ENCODE peak calls at places on chromosomes 13 and 19, in four cellular contexts. C is thoracic aorta, L is tibial nerve, W is kidney. E is an unnamed sample. For H3K36me3 and H3K9me3, the result is how much of the 10 kb centered on the place peaks cover.

GRCh38 chr13:94182185-94182761 is 297.2 kb downstream of the DCT start:
- DNase-seq in C (no peak), L (no peak), W (no peak), E (no peak)

GRCh38 chr19:49009828-49010227 is 7.1 kb downstream of the LHB start:
- DNase-seq in C (no peak), L (no peak), W (no peak), E (no peak)

GRCh38 chr13:34738251-34739170 is 203.6 kb upstream of the NBEA start:
- DNase-seq in C (no peak), L (no peak), W (no peak), E (no peak)

GRCh38 chr19:28166025-28166424 is 1046.9 kb downstream of the UQCRFS1 start:
- DNase-seq in C (no peak), L (no peak), W (no peak), E (no peak)

GRCh38 chr13:44300895-44301638 is 72.6 kb upstream of the SERP2 start:
- DNase-seq in C (no peak), L (no peak), W (no peak), E (peak)

GRCh38 chr13:113456116-113456702 is 2.9 kb upstream of the ADPRHL1 start:
- DNase-seq in C (no peak), L (no peak), W (peak), E (no peak)

GRCh38 chr19:28234637-28235036 is 978.3 kb downstream of the UQCRFS1 start:
- DNase-seq in C (no peak), L (no peak), W (no peak), E (no peak)

GRCh38 chr19:38506723-38507550 is 73.4 kb downstream of the RYR1 start:
- DNase-seq in C (peak), L (peak), W (peak), E (peak)

GRCh38 chr19:14023404-14024235 is 4.3 kb upstream of the RLN3 start:
- DNase-seq in C (no peak), L (no peak), W (peak), E (peak)

GRCh38 chr13:98730441-98730840 is 22.0 kb downstream of the SLC15A1 start:
- DNase-seq in C (no peak), L (no peak), W (no peak), E (no peak)

GRCh38 chr13:92384410-92384809 is 842.2 kb upstream of the GPC6 start:
- DNase-seq in C (no peak), L (no peak), W (no peak), E (no peak)

GRCh38 chr13:45398862-45399261 is 19.3 kb downstream of the SLC25A30 start:
- DNase-seq in C (no peak), L (no peak), W (no peak), E (no peak)

GRCh38 chr19:16308081-16308480 is 16.5 kb upstream of the KLF2 start:
- DNase-seq in C (no peak), L (no peak), W (no peak), E (no peak)

GRCh38 chr13:32663660-32664059 is 77.4 kb downstream of the PDS5B start:
- DNase-seq in C (no peak), L (no peak), W (no peak), E (no peak)

GRCh38 chr13:40370662-40371061 is 295.8 kb downstream of the FOXO1 start:
- DNase-seq in C (no peak), L (no peak), W (no peak), E (no peak)

GRCh38 chr19:34925278-34925855 is 1.3 kb upstream of the ZNF30 start:
- DNase-seq in C (no peak), L (no peak), W (no peak), E (no peak)

GRCh38 chr13:32038353-32038752 is 6.8 kb downstream of the FRY start:
- DNase-seq in C (no peak), L (no peak), W (no peak), E (no peak)

GRCh38 chr13:44969858-44970484 is 19.3 kb downstream of the NUFIP1 start:
- DNase-seq in C (no peak), L (peak), W (no peak), E (no peak)

GRCh38 chr19:4327252-4327876 is 11.3 kb downstream of the STAP2 start:
- DNase-seq in C (no peak), L (peak), W (peak), E (peak)

GRCh38 chr19:39550197-39550596 is 10.2 kb upstream of the EID2 start:
- DNase-seq in C (no peak), L (no peak), W (no peak), E (no peak)

GRCh38 chr19:39160523-39160861 is 34.9 kb downstream of the PAK4 start:
- DNase-seq in C (peak), L (peak), W (no peak), E (no peak)

GRCh38 chr13:51717786-51718398 is 86.1 kb downstream of the DHRS12 start:
- DNase-seq in C (no peak), L (no peak), W (no peak), E (no peak)

GRCh38 chr19:1590641-1591397 is 1.8 kb downstream of the MBD3 start:
- DNase-seq in C (no peak), L (no peak), W (no peak), E (no peak)

GRCh38 chr13:35744566-35745203 is 268.2 kb upstream of the MAB21L1 start:
- DNase-seq in C (no peak), L (no peak), W (no peak), E (no peak)

GRCh38 chr19:12641456-12641855 is 25.1 kb downstream of the MAN2B1 start:
- DNase-seq in C (no peak), L (no peak), W (peak), E (no peak)

GRCh38 chr13:113532156-113532806 is 41.8 kb upstream of the DCUN1D2 start:
- DNase-seq in C (no peak), L (no peak), W (peak), E (no peak)

GRCh38 chr19:54256250-54257115 is 590 bp downstream of the LILRB5 start:
- DNase-seq in C (no peak), L (no peak), W (no peak), E (no peak)

GRCh38 chr13:28489975-28490550 is 4.9 kb downstream of the FLT1 start:
- DNase-seq in C (no peak), L (no peak), W (no peak), E (no peak)

GRCh38 chr19:42196011-42197001 is 21.2 kb downstream of the DEDD2 start:
- DNase-seq in C (no peak), L (no peak), W (peak), E (no peak)

DNA sequence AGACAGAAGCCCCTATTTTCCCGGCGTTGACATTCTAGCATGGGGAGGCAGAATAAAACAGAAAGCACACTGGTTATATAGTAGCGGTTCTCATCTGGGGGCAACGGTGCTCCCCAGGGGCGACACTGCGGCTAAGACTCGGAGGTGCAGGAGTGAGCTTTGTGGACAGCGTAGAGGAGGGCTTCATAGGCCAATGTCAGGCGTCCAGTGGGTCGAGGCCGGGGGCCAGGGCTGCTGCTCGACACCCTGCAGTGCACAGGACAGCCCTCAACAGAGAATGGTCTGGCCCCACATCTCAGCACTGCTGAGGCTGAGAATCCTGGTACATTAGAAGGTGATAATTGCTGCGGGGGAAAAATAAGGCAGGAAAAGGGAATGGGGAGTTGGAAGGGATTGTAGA is 1.5 kb downstream of the ZNF628 start:
- DNase-seq in C (no peak), L (no peak), W (no peak), E (no peak)
- H3K4me3 ChIP-seq in C (peak), L (no peak), W (no peak), E (peak)

DNA sequence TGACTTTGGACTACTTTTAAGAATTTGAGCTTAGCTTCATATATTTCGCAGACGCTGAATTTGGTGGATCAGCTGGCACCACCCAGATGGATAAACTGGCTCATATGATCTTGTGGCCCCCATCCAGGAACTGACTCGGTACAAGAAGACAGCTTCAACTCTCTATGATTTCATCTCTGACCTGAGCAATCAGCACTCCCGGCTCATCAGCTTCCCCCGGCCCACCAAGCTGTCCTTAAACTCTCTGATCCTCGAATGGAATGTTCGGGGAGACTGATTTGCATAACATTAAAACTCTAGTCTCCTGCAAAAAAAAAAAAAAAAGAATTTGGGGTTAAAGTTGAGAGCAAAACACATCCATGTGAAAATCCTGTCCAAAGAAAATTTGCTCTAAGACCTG is 71.4 kb upstream of the IRS2 start:
- DNase-seq in C (no peak), L (no peak), W (no peak), E (no peak)
- H3K36me3 ChIP-seq in C (under half), L (under half), W (under half), E (under half)

DNA sequence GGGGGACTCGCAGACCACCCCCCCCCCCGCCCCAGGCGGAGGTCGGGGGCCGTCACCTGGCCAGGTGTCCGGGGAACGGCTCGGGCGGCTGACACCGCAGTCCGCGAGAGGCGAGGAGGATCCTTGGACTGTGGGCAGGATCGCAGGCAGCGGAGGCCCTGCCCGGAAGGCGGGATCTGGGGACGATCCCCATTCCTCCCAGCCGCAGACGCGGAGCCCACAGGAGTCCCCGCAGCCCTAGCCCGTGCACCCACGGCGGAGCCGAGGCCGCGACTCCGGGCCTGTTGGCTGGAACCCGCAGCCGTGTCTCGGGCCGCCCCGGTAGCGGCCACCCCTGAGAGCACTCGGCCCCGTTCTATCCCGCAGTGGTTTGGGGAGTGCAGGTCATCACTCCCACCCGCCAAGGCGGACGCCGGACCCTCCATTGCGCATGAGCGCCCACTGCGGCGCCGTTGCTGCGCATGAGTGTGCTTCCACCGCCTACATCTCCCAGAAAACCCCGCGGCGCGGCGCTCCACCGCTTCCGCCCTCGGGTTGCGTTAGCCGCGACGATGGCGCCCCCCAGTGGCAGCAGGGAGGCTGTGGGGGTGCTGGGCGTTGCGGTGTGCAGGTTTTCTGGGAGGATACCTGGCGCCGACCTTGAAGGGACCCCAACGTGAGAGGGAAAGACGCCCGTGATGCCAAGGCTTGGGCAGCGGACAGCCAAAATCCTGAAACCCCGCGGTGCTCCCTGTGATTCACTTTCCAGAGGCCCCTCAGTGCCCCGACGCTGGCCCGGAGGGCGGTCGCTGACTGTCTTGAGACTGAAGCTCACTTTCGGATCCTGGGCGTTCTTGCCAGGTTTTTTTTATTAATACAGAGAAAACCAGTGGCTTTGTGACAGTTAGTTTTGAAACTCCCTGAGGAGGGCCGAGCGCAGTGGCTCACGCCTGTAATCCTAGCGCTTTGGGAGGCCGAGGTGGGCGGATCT is 4.4 kb upstream of the ZNF329 start:
- DNase-seq in C (peak), L (peak), W (peak), E (peak)
- H3K9me3 ChIP-seq in C (under half), L (under half), W (under half), E (under half)

DNA sequence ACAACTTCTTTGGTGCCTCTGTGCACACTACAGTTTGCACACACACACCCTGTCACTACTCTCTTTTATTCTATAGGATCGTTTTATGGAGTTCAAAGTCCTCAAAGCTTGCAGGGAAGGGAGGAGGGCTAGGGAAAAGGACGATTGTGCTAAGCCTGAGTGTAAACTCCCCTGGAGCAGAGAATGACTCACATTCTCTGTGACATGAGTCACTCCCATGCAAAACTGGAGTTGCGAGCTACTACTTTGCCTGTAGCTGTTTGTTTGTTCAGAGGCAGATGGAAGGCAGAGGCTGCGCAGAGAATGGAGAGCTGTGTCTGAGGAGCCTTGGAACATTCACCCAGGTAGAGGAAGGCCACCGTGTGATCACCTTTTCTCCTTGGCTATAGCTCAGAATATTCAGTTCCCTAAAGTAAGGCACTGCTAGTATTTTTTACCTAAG is 80.5 kb upstream of the MBNL2 start:
- DNase-seq in C (no peak), L (peak), W (no peak), E (peak)
- H3K4me3 ChIP-seq in C (no peak), L (peak), W (peak), E (no peak)

GRCh38 chr19:43594081-43594697 is 1.7 kb downstream of the IRGQ start:
- DNase-seq in C (no peak), L (no peak), W (no peak), E (no peak)
- H3K36me3 ChIP-seq in C (under half), L (half or more), W (under half), E (under half)

E was measured in uterus.